ENCODE peak calls at places on chromosome 5, in ten cellular contexts. B is DND-41, Y is spleen, W is left ventricle myocardium inferior, T is GM12878, H is heart right ventricle, Z is Peyer's patch, N is aorta, I is tibial artery, G is dorsolateral prefrontal cortex. K is an unnamed sample. For H3K27me3, the result is how much of the 10 kb centered on the place peaks cover.

GRCh38 chr5:36870399-36871040 is 6.0 kb upstream of the NIPBL start:
- DNase-seq in B (no peak), Y (no peak), W (no peak), T (no peak), H (no peak), Z (no peak), N (no peak), I (no peak), G (no peak), K (no peak)

GRCh38 chr5:61991861-61992260 is 314.1 kb upstream of the KIF2A start:
- DNase-seq in B (no peak), Y (no peak), W (no peak), T (no peak), H (no peak), Z (no peak), N (no peak), I (no peak), G (no peak), K (no peak)

GRCh38 chr5:127705120-127705892 is 2.1 kb downstream of the CCDC192 start:
- DNase-seq in B (no peak), Y (no peak), W (no peak), T (no peak), H (no peak), Z (no peak), N (no peak), I (peak), G (no peak), K (no peak)

GRCh38 chr5:32458799-32459400 is 14.4 kb upstream of the ZFR start:
- DNase-seq in B (no peak), Y (no peak), W (no peak), T (no peak), H (no peak), Z (no peak), N (no peak), I (no peak), G (no peak), K (no peak)

GRCh38 chr5:55633574-55634203 is 78.4 kb downstream of the SLC38A9 start:
- DNase-seq in B (peak), Y (no peak), W (peak), T (no peak), H (peak), Z (no peak), N (no peak), I (no peak), G (no peak), K (no peak)

GRCh38 chr5:42836070-42836769 is 24.5 kb upstream of the SELENOP start:
- DNase-seq in B (no peak), Y (no peak), W (no peak), T (no peak), H (no peak), Z (no peak), N (no peak), I (no peak), G (no peak), K (no peak)

GRCh38 chr5:120464627-120465280 is 654 bp downstream of the PRR16 start:
- DNase-seq in B (no peak), Y (peak), W (peak), T (no peak), H (peak), Z (peak), N (peak), I (peak), G (peak), K (no peak)

GRCh38 chr5:107781451-107781850 is 110.7 kb upstream of the EFNA5 start:
- DNase-seq in B (no peak), Y (no peak), W (no peak), T (no peak), H (no peak), Z (no peak), N (no peak), I (no peak), G (no peak), K (no peak)

GRCh38 chr5:61347088-61347487 is 15.0 kb downstream of the ZSWIM6 start:
- DNase-seq in B (no peak), Y (no peak), W (no peak), T (no peak), H (no peak), Z (no peak), N (no peak), I (no peak), G (no peak), K (no peak)

GRCh38 chr5:175692996-175693700 is 35.3 kb downstream of the HRH2 start:
- DNase-seq in B (no peak), Y (peak), W (no peak), T (no peak), H (no peak), Z (no peak), N (peak), I (peak), G (no peak), K (no peak)

GRCh38 chr5:166722939-166723338 is 1568.5 kb upstream of the WWC1 start:
- DNase-seq in B (peak), Y (no peak), W (no peak), T (no peak), H (no peak), Z (no peak), N (no peak), I (no peak), G (no peak), K (no peak)

GRCh38 chr5:82661462-82661861 is 383.3 kb upstream of the RPS23 start:
- DNase-seq in B (no peak), Y (no peak), W (no peak), T (no peak), H (no peak), Z (no peak), N (no peak), I (no peak), G (no peak), K (no peak)

GRCh38 chr5:147448766-147449165 is 61.1 kb downstream of the DPYSL3 start:
- DNase-seq in B (no peak), Y (no peak), W (no peak), T (no peak), H (no peak), Z (no peak), N (no peak), I (no peak), G (no peak), K (no peak)

GRCh38 chr5:133386662-133387061 is 225.7 kb downstream of the FSTL4 start:
- DNase-seq in B (no peak), Y (no peak), W (no peak), T (no peak), H (no peak), Z (no peak), N (no peak), I (no peak), G (no peak), K (no peak)

GRCh38 chr5:42855811-42856210 is 44.1 kb upstream of the SELENOP start:
- DNase-seq in B (no peak), Y (no peak), W (no peak), T (no peak), H (no peak), Z (no peak), N (no peak), I (no peak), G (no peak), K (no peak)

GRCh38 chr5:73735032-73735734 is 109.2 kb downstream of the ARHGEF28 start:
- DNase-seq in B (no peak), Y (no peak), W (no peak), T (no peak), H (no peak), Z (no peak), N (no peak), I (no peak), G (no peak), K (no peak)

GRCh38 chr5:150999704-151000452 is 20.5 kb upstream of the GPX3 start:
- DNase-seq in B (no peak), Y (no peak), W (peak), T (no peak), H (peak), Z (no peak), N (peak), I (peak), G (peak), K (no peak)

GRCh38 chr5:1125030-1125357 is 13.1 kb upstream of the SLC12A7 start:
- DNase-seq in B (no peak), Y (no peak), W (peak), T (no peak), H (peak), Z (no peak), N (no peak), I (peak), G (no peak), K (no peak)

GRCh38 chr5:74848553-74849025 is 17.6 kb downstream of the FAM169A start:
- DNase-seq in B (no peak), Y (no peak), W (no peak), T (no peak), H (no peak), Z (no peak), N (no peak), I (no peak), G (no peak), K (no peak)

GRCh38 chr5:138981131-138981530 is 106.0 kb upstream of the LRRTM2 start:
- DNase-seq in B (no peak), Y (no peak), W (no peak), T (no peak), H (no peak), Z (no peak), N (no peak), I (no peak), G (no peak), K (no peak)

DNA sequence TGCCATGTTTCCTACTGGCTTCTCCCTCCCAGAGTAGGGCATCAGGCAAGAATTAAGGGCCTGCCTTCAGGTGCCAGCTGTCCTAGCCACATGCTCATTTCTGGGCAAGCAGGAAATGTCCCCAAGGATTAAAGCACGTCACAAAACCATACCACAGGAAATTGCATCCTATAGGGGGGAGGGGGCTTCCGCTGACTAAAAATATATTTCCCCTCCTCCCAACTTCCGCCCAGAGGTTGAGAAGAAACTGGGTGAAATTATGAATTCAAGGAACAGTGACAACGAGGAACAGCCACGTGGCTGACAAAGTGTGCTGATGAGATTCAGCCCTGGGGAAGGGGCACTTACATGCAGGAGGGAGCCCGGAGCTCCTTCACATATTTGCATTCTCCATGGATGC is 4.1 kb downstream of the HBEGF start:
- DNase-seq in B (peak), Y (peak), W (no peak), T (peak), H (no peak), Z (peak), N (no peak), I (peak), G (no peak), K (peak)
- H3K4me3 ChIP-seq in B (no peak), Y (no peak), W (peak), T (no peak), H (no peak), Z (no peak), N (no peak), I (no peak), G (no peak), K (no peak)

GRCh38 chr5:111074244-111074643 is 2.7 kb downstream of the TSLP start:
- DNase-seq in B (no peak), Y (no peak), W (no peak), T (no peak), H (no peak), Z (no peak), N (no peak), I (no peak), G (no peak), K (no peak)
- H3K27me3 ChIP-seq in B (under half), Y (under half), W (under half), T (under half), H (under half), Z (under half), N (under half), I (under half), G (under half), K (under half)

DNA sequence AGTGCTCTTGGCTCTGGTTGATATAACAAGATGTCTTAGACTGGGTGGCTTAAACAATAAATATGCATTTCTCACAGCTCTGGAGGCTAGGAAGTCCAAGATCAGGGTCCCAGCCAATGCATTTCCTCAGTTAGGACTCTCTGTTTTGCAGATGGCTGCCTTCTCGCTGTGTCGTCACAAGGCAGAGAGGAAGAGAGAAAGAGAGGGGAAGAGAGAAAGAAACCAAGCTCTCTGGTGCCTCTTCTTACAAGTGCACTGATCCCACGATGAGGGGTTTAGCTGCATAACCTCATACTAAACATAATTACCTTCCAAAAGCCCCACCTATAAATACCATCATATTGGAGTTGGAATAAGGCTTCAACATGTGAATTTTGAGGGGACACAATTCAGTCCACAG is 4.9 kb downstream of the CAMK4 start:
- DNase-seq in B (no peak), Y (no peak), W (no peak), T (no peak), H (no peak), Z (peak), N (no peak), I (no peak), G (no peak), K (no peak)
- H3K4me3 ChIP-seq in B (no peak), Y (no peak), W (no peak), T (peak), H (no peak), Z (peak), N (no peak), I (no peak), G (no peak), K (peak)

GRCh38 chr5:3542158-3542557 is 53.5 kb upstream of the IRX1 start:
- DNase-seq in B (no peak), Y (no peak), W (no peak), T (no peak), H (no peak), Z (no peak), N (no peak), I (no peak), G (no peak), K (no peak)
- H3K27me3 ChIP-seq in B (under half), Y (under half), W (under half), T (under half), H (under half), Z (under half), N (under half), I (under half), G (under half), K (under half)

DNA sequence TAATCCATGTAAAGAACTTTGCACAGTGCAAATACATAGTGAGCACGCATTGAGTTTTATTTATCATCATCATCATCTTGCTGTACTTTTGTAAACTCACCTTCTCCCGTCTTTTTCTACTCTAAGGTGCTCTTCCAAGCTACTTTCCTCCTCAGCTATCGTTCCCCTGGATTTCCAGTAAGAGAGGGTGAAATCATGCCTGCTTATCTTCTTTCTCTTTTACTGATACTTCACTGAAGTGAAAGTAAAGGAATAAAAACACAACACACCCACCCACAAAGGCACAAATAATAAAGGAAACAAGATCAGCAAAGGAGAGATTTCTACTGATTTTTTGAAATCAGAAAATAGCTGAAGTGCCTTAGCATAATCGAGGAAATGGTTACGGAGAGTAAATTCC is 509.9 kb downstream of the RAB3C start:
- DNase-seq in B (no peak), Y (no peak), W (no peak), T (no peak), H (no peak), Z (no peak), N (no peak), I (no peak), G (no peak), K (no peak)
- H3K4me3 ChIP-seq in B (no peak), Y (no peak), W (peak), T (no peak), H (no peak), Z (no peak), N (no peak), I (no peak), G (no peak), K (no peak)

DNA sequence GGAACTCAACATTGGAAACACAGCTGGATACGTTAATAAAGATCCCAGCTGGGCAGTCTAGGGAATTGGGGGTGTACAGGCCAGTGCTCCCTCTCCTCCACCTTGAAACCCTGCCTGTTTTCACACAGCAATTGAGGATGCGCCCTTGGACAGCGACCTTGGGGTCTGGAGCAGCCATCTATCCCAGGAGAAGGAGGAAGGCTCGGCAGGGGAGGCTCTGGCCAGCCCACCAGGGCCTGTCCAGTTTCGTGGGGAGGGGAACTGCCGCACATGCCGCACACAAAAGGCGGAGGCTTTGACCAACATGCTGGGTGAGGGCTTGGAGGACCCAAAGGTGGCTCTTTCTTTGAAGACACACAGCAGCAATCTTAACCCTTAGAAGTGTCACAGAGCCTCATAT is 1.4 kb downstream of the COL23A1 start:
- DNase-seq in B (no peak), Y (no peak), W (no peak), T (no peak), H (no peak), Z (no peak), N (no peak), I (no peak), G (no peak), K (no peak)
- H3K27me3 ChIP-seq in B (under half), Y (under half), W (under half), T (under half), H (under half), Z (under half), N (under half), I (under half), G (under half), K (under half)

DNA sequence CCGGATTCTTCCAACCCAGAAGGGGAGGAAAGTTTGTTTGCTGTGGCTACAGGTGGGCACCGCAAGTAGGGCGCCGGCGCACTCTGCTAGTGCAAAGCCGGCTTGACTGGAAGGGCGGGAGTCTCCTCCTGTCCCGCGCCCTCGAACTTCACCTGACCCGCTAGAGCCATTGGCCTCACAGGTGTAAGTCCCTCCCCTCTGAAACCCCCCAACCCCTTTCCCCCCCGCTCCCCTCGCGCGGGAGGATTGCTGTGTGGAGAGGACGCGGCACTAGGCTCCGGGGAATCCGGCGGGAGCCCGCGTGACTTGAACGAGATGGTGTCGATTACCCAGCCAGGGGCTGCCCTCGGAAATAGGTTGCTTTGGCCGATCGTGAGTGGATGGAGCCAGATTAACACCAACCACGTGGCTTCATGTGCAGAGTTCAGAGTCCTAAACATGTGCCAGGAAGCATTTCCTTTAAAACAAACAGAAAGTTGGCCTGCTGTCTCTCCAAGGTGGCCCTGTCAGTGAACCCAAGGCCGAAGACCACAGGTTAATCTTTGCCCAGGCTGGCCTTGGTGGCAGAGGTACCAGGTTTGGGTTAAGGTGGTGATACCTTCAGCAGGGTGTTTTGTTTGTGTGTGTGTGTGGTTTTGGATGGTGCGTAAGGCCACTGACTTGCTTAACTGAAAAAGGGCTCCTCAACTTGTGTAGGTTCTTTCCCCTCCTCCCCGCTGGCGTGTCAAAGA is 1.0 kb downstream of the IQGAP2 start:
- DNase-seq in B (no peak), Y (peak), W (peak), T (peak), H (peak), Z (peak), N (peak), I (peak), G (no peak), K (peak)
- H3K4me3 ChIP-seq in B (peak), Y (peak), W (peak), T (peak), H (peak), Z (peak), N (no peak), I (peak), G (peak), K (peak)

K was measured in naive thymus-derived CD4-positive, alpha-beta T cell.